ENCODE peak calls at places on chromosome 19, in six cellular contexts. P is OCI-LY7; G is RWPE1; H is GM23338; R is CD8-positive, alpha-beta memory T cell; J is CD4-positive, CD25-positive, alpha-beta regulatory T cell. D is an unnamed sample.

GRCh38 chr19:35088514-35088913 is 27.1 kb upstream of the FXYD3 start:
- DNase-seq in R (no peak), J (no peak), G (peak), P (peak), H (no peak), D (no peak)

GRCh38 chr19:54473071-54473941 is at the start of gene CDC42EP5:
- DNase-seq in J (no peak), G (no peak), R (no peak), H (peak), P (no peak), D (no peak)

GRCh38 chr19:40521276-40521675 is 54.5 kb downstream of the SPTBN4 start:
- DNase-seq in G (no peak), P (peak), H (no peak), J (peak), R (no peak), D (peak)

GRCh38 chr19:50252111-50252886 is 48.9 kb downstream of the MYH14 start:
- DNase-seq in P (peak), G (no peak), J (peak), H (peak), R (no peak), D (no peak)

GRCh38 chr19:16571689-16572331 is 405 bp downstream of the SLC35E1 start:
- DNase-seq in P (peak), H (peak), J (peak), R (no peak), G (no peak), D (peak)

GRCh38 chr19:10419646-10420443 is 493 bp upstream of the PDE4A start:
- DNase-seq in G (no peak), J (peak), H (peak), R (peak), P (peak), D (no peak)

GRCh38 chr19:2302319-2303208 is 5.4 kb downstream of the LINGO3 start:
- DNase-seq in P (no peak), J (no peak), H (peak), R (no peak), G (no peak), D (no peak)

GRCh38 chr19:53076984-53077383 is 26.2 kb downstream of the ZNF160 start:
- DNase-seq in P (peak), G (no peak), H (peak), J (no peak), R (no peak), D (no peak)

GRCh38 chr19:43290568-43291359 is 21.4 kb upstream of the PSG9 start:
- DNase-seq in P (peak), J (peak), G (no peak), H (peak), R (no peak), D (no peak)

GRCh38 chr19:49847731-49848696 is 2.9 kb upstream of the PTOV1 start:
- DNase-seq in G (peak), H (no peak), P (no peak), J (peak), R (no peak), D (peak)

GRCh38 chr19:55481148-55482127 is 3.5 kb upstream of the NAT14 start:
- DNase-seq in G (no peak), J (no peak), R (no peak), P (no peak), H (no peak), D (no peak)

GRCh38 chr19:1366899-1367870 is 16.5 kb upstream of the NDUFS7 start:
- DNase-seq in G (no peak), J (no peak), R (no peak), P (no peak), H (no peak), D (peak)

GRCh38 chr19:38836438-38837303 is 5.1 kb upstream of the ECH1 start:
- DNase-seq in J (no peak), R (no peak), G (no peak), H (no peak), P (no peak), D (no peak)

GRCh38 chr19:34555447-34555846 is 73.9 kb downstream of the WTIP start:
- DNase-seq in G (no peak), H (peak), J (peak), R (no peak), P (peak), D (peak)

GRCh38 chr19:5330307-5330720 is 10.3 kb downstream of the PTPRS start:
- DNase-seq in J (no peak), G (no peak), H (no peak), R (no peak), P (no peak), D (peak)

GRCh38 chr19:45852145-45852750 is 10.7 kb downstream of the SYMPK start:
- DNase-seq in R (no peak), J (no peak), H (no peak), G (peak), P (no peak), D (no peak)

GRCh38 chr19:41175825-41176734 is 16.9 kb upstream of the CYP2S1 start:
- DNase-seq in J (peak), H (peak), G (peak), R (no peak), P (peak), D (peak)

GRCh38 chr19:41031926-41032325 is 40.8 kb downstream of the CYP2B6 start:
- DNase-seq in H (no peak), R (no peak), J (no peak), G (peak), P (no peak), D (no peak)

GRCh38 chr19:14476663-14477401 is 1.7 kb upstream of the PTGER1 start:
- DNase-seq in J (no peak), P (peak), R (peak), G (peak), H (no peak), D (peak)

GRCh38 chr19:7888145-7888825 is at the start of gene LRRC8E:
- DNase-seq in J (no peak), H (peak), P (no peak), G (peak), R (no peak), D (no peak)

GRCh38 chr19:5150902-5151741 is 182.2 kb downstream of the KDM4B start:
- DNase-seq in P (no peak), R (no peak), G (no peak), J (no peak), H (peak), D (no peak)

DNA sequence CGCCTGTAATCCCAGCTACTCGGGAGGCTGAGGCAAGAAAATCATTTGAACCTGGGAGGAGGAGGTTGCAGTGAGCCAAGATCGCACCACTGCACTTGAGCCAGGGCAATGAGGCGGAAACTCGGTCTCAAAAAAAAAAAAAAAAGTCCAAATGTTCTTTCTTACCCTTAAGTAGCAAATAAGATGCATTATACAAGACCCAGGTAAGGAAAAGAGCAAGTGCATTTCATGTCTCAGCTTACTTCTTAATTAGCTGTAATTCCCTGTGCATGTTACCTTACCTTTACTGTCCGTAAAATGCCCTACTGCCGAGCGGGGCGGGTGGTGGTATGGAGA is 3.8 kb upstream of the ZNF681 start:
- DNase-seq in J (no peak), G (no peak), P (no peak), R (no peak), H (peak), D (no peak)
- H3K27ac ChIP-seq in J (peak), G (peak), P (peak), R (no peak), H (no peak), D (no peak)

GRCh38 chr19:4083677-4084546 is 17.2 kb upstream of the ZBTB7A start:
- DNase-seq in R (peak), P (peak), H (peak), J (peak), G (no peak), D (peak)
- H3K27ac ChIP-seq in R (peak), P (no peak), H (no peak), J (peak), G (no peak), D (peak)

GRCh38 chr19:13091400-13092161 is 11.1 kb downstream of the LYL1 start:
- DNase-seq in G (no peak), J (no peak), H (peak), P (no peak), R (no peak), D (peak)
- H3K27ac ChIP-seq in G (peak), J (no peak), H (no peak), P (no peak), R (no peak), D (no peak)

GRCh38 chr19:47729799-47730520 is 15.4 kb upstream of the NOP53 start:
- DNase-seq in G (peak), H (peak), R (no peak), J (peak), P (no peak), D (peak)
- H3K27ac ChIP-seq in G (peak), H (peak), R (peak), J (no peak), P (no peak), D (no peak)

GRCh38 chr19:3626473-3627350 is at the start of gene CACTIN:
- DNase-seq in G (peak), R (peak), H (peak), P (peak), J (peak), D (peak)
- H3K27ac ChIP-seq in G (peak), R (peak), H (peak), P (peak), J (peak), D (peak)

DNA sequence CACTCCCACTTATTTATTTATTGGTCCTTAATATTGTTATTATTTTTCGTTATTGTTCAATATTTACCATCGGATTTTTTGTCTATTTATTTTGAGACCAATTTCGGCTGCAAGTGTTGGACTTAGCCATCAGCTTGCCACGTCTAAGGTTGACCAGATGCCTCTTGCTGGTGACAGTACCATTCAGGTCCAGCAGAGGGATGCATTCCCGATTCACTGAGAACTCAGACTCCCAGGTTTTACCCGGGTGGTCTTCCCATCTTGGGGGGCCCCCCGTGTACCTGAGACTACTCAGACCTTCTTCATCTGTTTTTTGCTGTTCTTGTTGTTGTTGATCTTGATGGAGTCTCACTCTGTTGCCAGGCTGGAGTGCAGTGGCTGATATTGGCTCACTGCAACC is 1435.2 kb downstream of the UQCRFS1 start:
- DNase-seq in R (no peak), J (no peak), G (no peak), H (peak), P (peak), D (no peak)
- H3K27ac ChIP-seq in R (no peak), J (no peak), G (no peak), H (no peak), P (no peak), D (no peak)

D was measured in HL-60.